ENCODE peak calls at places on chromosomes 2 and 18, in five cellular contexts. E, T, U, L and O are unnamed samples.

GRCh38 chr2:173232956-173233744 is 121.5 kb upstream of the CDCA7 start:
- DNase-seq in U (no peak), T (no peak), E (peak; percentile 24), L (peak; percentile 48), O (no peak)

GRCh38 chr2:16152928-16153753 is 212.8 kb downstream of the MYCN start:
- DNase-seq in U (no peak), L (no peak), T (no peak), E (no peak), O (no peak)

GRCh38 chr2:120874401-120874821 is 138.7 kb downstream of the GLI2 start:
- DNase-seq in T (no peak), E (no peak), L (no peak), U (no peak), O (no peak)

GRCh38 chr2:120349125-120349921 is 3.4 kb downstream of the INHBB start:
- DNase-seq in U (no peak), L (no peak), E (no peak), T (no peak), O (no peak)

GRCh38 chr2:128793414-128793813 is 474.7 kb upstream of the HS6ST1 start:
- DNase-seq in L (no peak), E (no peak), U (no peak), T (no peak), O (no peak)

GRCh38 chr2:224369028-224369632 is 32.8 kb downstream of the FAM124B start:
- DNase-seq in L (peak; percentile 57), U (no peak), T (peak; percentile 44), E (peak; percentile 50), O (peak; percentile 47)

GRCh38 chr2:120108049-120108448 is 95.2 kb downstream of the EPB41L5 start:
- DNase-seq in E (peak; percentile 56), L (peak; percentile 91), T (no peak), U (peak; percentile 89), O (no peak)

GRCh38 chr2:127219716-127220090 is 396 bp downstream of the CYP27C1 start:
- DNase-seq in U (no peak), T (peak; percentile 55), E (no peak), L (no peak), O (no peak)

GRCh38 chr2:65159921-65160320 is 30.0 kb upstream of the RAB1A start:
- DNase-seq in E (no peak), L (no peak), T (no peak), U (no peak), O (no peak)

GRCh38 chr18:44773640-44774155 is 93.0 kb downstream of the SETBP1 start:
- DNase-seq in L (no peak), U (no peak), E (no peak), T (no peak), O (no peak)

GRCh38 chr18:75473316-75473715 is 45.8 kb upstream of the SMIM21 start:
- DNase-seq in U (no peak), L (peak; percentile 11), T (no peak), E (peak; percentile 68), O (no peak)

GRCh38 chr2:109529532-109530449 is 84.0 kb downstream of the SEPTIN10 start:
- DNase-seq in L (peak; percentile 58), T (no peak), E (peak; percentile 29), U (no peak), O (no peak)

GRCh38 chr2:190786404-190787166 is 94.0 kb upstream of the GLS start:
- DNase-seq in E (no peak), U (peak; percentile 20), T (no peak), L (no peak), O (no peak)

GRCh38 chr2:36578343-36579296 is 19.3 kb downstream of the FEZ2 start:
- DNase-seq in U (peak; percentile 7), T (peak; percentile 11), L (no peak), E (no peak), O (no peak)

GRCh38 chr2:213015387-213016165 is 135.8 kb downstream of the IKZF2 start:
- DNase-seq in E (no peak), U (no peak), T (peak; percentile 34), L (no peak), O (no peak)

GRCh38 chr2:85823951-85824350 is 64.8 kb downstream of the ST3GAL5 start:
- DNase-seq in L (no peak), T (no peak), U (no peak), E (no peak), O (no peak)

GRCh38 chr2:86622409-86622877 is 1.2 kb downstream of the RNF103 start:
- DNase-seq in E (peak; percentile 17), L (peak; percentile 24), U (peak; percentile 28), T (no peak), O (no peak)

GRCh38 chr18:48550101-48550729 is 11.4 kb downstream of the CTIF start:
- DNase-seq in E (no peak), L (no peak), T (no peak), U (no peak), O (no peak)

GRCh38 chr18:63603772-63604171 is 16.6 kb downstream of the SERPINB13 start:
- DNase-seq in L (peak; percentile 33), U (no peak), E (peak; percentile 38), T (peak; percentile 60), O (peak; percentile 65)

GRCh38 chr2:72745679-72746368 is 80.0 kb downstream of the EXOC6B start:
- DNase-seq in T (peak; percentile 31), L (peak; percentile 73), U (peak; percentile 26), E (peak; percentile 73), O (peak; percentile 21)

GRCh38 chr2:32856891-32857290 is 89.9 kb upstream of the LTBP1 start:
- DNase-seq in T (no peak), U (no peak), L (no peak), E (no peak), O (no peak)

GRCh38 chr18:57466307-57466706 is 31.1 kb downstream of the ONECUT2 start:
- DNase-seq in L (no peak), U (no peak), T (no peak), E (peak; percentile 32), O (no peak)

GRCh38 chr2:182593394-182593707 is 122.7 kb upstream of the DNAJC10 start:
- DNase-seq in L (peak; percentile 92), T (no peak), E (peak; percentile 61), U (no peak), O (no peak)

GRCh38 chr2:199329466-199329865 is 128.3 kb downstream of the SATB2 start:
- DNase-seq in T (no peak), U (no peak), E (no peak), L (peak; percentile 42), O (no peak)

GRCh38 chr2:9799729-9800632 is 43.3 kb upstream of the TAF1B start:
- DNase-seq in U (peak; percentile 80), E (peak; percentile 66), L (peak; percentile 78), T (peak; percentile 85), O (peak; percentile 92)

GRCh38 chr2:218437969-218438368 is 19.0 kb downstream of the VIL1 start:
- DNase-seq in E (no peak), T (no peak), L (no peak), U (no peak), O (no peak)

GRCh38 chr2:45380131-45380836 is 230.8 kb downstream of the SRBD1 start:
- DNase-seq in T (no peak), U (no peak), E (peak; percentile 37), L (peak; percentile 70), O (no peak)

GRCh38 chr2:15890936-15891905 is 49.1 kb upstream of the MYCN start:
- DNase-seq in U (peak; percentile 40), T (no peak), E (no peak), L (no peak), O (no peak)

GRCh38 chr2:182144780-182145170 is 159.1 kb downstream of the PPP1R1C start:
- DNase-seq in T (no peak), E (no peak), U (no peak), L (no peak), O (no peak)

GRCh38 chr2:167404896-167405295 is 516.6 kb downstream of the XIRP2 start:
- DNase-seq in L (peak; percentile 63), U (no peak), T (no peak), E (no peak), O (no peak)

DNA sequence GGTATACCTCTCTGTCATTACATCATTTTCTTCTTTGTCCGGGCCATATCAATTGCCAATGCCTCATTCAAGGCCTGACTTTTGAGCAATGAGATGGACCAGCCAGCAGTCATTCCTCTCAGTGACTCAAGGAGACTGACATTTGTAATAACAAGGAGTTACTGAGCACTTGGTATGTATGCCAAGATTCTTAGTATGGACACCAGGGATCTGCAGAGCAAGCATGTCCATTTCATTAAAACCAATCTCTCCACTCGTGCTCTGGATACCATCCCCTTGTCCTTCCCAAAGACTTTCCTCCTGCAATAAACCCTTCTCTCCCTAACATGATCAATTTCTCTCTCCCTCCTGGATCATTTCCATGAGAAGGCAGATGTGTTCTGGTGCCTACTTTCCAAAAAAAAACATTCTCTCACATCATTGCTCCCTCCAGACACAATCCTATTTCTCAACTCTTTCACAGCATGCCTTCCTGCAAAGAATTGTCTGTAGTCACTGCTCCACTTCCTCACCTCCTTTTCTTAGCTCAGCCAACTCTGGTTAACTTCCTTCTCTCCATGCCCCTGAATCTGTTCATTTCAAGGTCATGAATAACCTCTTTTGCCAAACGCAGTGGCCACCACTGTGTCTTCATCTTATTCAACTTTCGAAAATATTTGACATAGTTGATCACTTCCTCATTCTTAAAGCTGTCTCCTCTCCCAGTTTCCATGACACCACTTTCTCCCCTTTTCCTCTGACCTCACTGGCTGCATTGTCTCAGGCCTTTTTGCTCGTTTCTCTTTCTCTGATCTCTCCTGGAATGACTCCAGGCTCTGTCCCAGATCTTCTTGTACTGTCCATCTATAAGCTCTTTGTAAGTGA is 102.8 kb upstream of the CYP1B1 start:
- DNase-seq in T (peak; percentile 40), U (no peak), E (peak; percentile 96), L (peak; percentile 96), O (peak; percentile 30)
- TF ChIP-seq CTCF in T (no peak), U (no peak), E (no peak), L (no peak), O (no peak)

DNA sequence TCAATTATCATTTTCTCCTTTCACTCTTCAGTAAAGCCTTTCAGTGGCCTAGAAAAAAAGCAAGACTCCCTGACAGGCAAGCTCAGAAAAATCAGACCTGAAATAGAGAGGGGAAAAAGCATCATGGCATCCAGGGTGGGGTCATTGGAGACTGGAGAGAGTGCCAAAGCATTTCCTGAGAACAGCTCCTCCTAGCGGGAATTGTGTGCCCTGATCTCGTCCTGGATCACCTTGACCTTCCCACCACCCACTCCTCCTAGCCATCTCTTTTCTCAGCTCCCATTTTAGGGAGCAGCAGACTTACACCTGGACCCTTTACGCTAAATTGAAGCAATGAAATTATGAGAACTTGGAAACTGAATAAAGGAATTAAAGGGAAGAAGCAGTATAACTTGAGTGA is 176.6 kb downstream of the VWC2L start:
- DNase-seq in T (no peak), U (no peak), L (peak; percentile 2), E (no peak), O (no peak)
- TF ChIP-seq CTCF in T (no peak), U (no peak), L (peak; percentile 29), E (no peak), O (no peak)

GRCh38 chr2:241598487-241598886 is 38.5 kb downstream of the THAP4 start:
- DNase-seq in E (no peak), U (no peak), L (no peak), T (no peak), O (no peak)
- TF ChIP-seq CTCF in E (no peak), U (peak; percentile 18), L (no peak), T (peak; percentile 17), O (peak; percentile 20)

GRCh38 chr2:192195548-192196418 is 1.1 kb upstream of the TMEFF2 start:
- DNase-seq in U (no peak), L (peak; percentile 16), T (peak; percentile 31), E (peak; percentile 15), O (peak; percentile 42)

GRCh38 chr2:192194065-192194865 is 468 bp downstream of the TMEFF2 start:
- DNase-seq in U (no peak), T (peak; percentile 26), E (peak; percentile 7), L (peak; percentile 28), O (no peak)

GRCh38 chr2:192196451-192197194 is 1.9 kb upstream of the TMEFF2 start:
- DNase-seq in T (no peak), E (no peak), L (no peak), U (no peak), O (no peak)

GRCh38 chr2:192194866-192195547 is at the start of gene TMEFF2:
- DNase-seq in U (peak; percentile 52), T (peak; percentile 56), L (peak; percentile 84), E (peak; percentile 41), O (peak; percentile 70)

GRCh38 chr2:192197387-192197786 is 2.7 kb upstream of the TMEFF2 start:
- DNase-seq in E (no peak), U (no peak), L (peak; percentile 33), T (no peak), O (no peak)
- TF ChIP-seq CTCF in E (no peak), U (no peak), L (peak; percentile 31), T (no peak), O (no peak)